ENCODE peak calls at places on chromosomes 1 and 21, in ten cellular contexts. One of them, this sample, is unnamed.
A peak's percentile ranks its signal among the peaks of the same experiment; 100 is the strongest.

GRCh38 chr1:10615932-10616671 is 141.4 kb downstream of the PEX14 start:
- DNase-seq in OCI-LY7: no peak
- DNase-seq in CD8-positive, alpha-beta T cell: no peak
- DNase-seq in heart right ventricle: no peak
- DNase-seq in endodermal cell: peak; percentile 47
- DNase-seq in K562: no peak
- DNase-seq in dorsolateral prefrontal cortex: peak; percentile 56
- DNase-seq in adrenal gland: no peak
- DNase-seq in IMR-90: no peak
- DNase-seq in GM12878: no peak
- DNase-seq in this sample: no peak

GRCh38 chr1:32031578-32032286 is 18.1 kb downstream of the KHDRBS1 start:
- DNase-seq in GM12878: no peak
- DNase-seq in endodermal cell: no peak
- DNase-seq in K562: no peak
- DNase-seq in heart right ventricle: no peak
- DNase-seq in adrenal gland: no peak
- DNase-seq in dorsolateral prefrontal cortex: no peak
- DNase-seq in OCI-LY7: no peak
- DNase-seq in IMR-90: peak; percentile 80
- DNase-seq in CD8-positive, alpha-beta T cell: no peak
- DNase-seq in this sample: peak; percentile 36

GRCh38 chr1:103958699-103959098 is 209.0 kb downstream of the AMY1C start:
- DNase-seq in K562: no peak
- DNase-seq in adrenal gland: no peak
- DNase-seq in heart right ventricle: no peak
- DNase-seq in CD8-positive, alpha-beta T cell: no peak
- DNase-seq in IMR-90: no peak
- DNase-seq in endodermal cell: no peak
- DNase-seq in dorsolateral prefrontal cortex: no peak
- DNase-seq in OCI-LY7: no peak
- DNase-seq in GM12878: no peak
- DNase-seq in this sample: no peak

GRCh38 chr1:76390451-76390850 is 315.9 kb downstream of the ST6GALNAC3 start:
- DNase-seq in heart right ventricle: peak; percentile 13
- DNase-seq in GM12878: no peak
- DNase-seq in dorsolateral prefrontal cortex: peak; percentile 56
- DNase-seq in OCI-LY7: no peak
- DNase-seq in adrenal gland: no peak
- DNase-seq in endodermal cell: no peak
- DNase-seq in K562: no peak
- DNase-seq in IMR-90: no peak
- DNase-seq in CD8-positive, alpha-beta T cell: no peak
- DNase-seq in this sample: no peak

GRCh38 chr1:11563560-11564069 is 84.7 kb downstream of the DISP3 start:
- DNase-seq in heart right ventricle: no peak
- DNase-seq in K562: no peak
- DNase-seq in dorsolateral prefrontal cortex: no peak
- DNase-seq in IMR-90: no peak
- DNase-seq in CD8-positive, alpha-beta T cell: no peak
- DNase-seq in GM12878: no peak
- DNase-seq in OCI-LY7: peak; percentile 71
- DNase-seq in adrenal gland: peak; percentile 59
- DNase-seq in endodermal cell: peak; percentile 85
- DNase-seq in this sample: peak; percentile 21

GRCh38 chr1:187001198-187001904 is 172.6 kb downstream of the PLA2G4A start:
- DNase-seq in endodermal cell: no peak
- DNase-seq in K562: no peak
- DNase-seq in GM12878: no peak
- DNase-seq in IMR-90: peak; percentile 91
- DNase-seq in adrenal gland: no peak
- DNase-seq in CD8-positive, alpha-beta T cell: no peak
- DNase-seq in dorsolateral prefrontal cortex: no peak
- DNase-seq in OCI-LY7: no peak
- DNase-seq in heart right ventricle: no peak
- DNase-seq in this sample: peak; percentile 75

GRCh38 chr1:29145739-29146437 is 22.2 kb upstream of the TMEM200B start:
- DNase-seq in adrenal gland: peak; percentile 53
- DNase-seq in endodermal cell: no peak
- DNase-seq in IMR-90: peak; percentile 95
- DNase-seq in dorsolateral prefrontal cortex: no peak
- DNase-seq in OCI-LY7: no peak
- DNase-seq in K562: no peak
- DNase-seq in heart right ventricle: no peak
- DNase-seq in GM12878: no peak
- DNase-seq in CD8-positive, alpha-beta T cell: no peak
- DNase-seq in this sample: peak; percentile 59

GRCh38 chr1:3432306-3432705 is 22.2 kb upstream of the ARHGEF16 start:
- DNase-seq in OCI-LY7: no peak
- DNase-seq in IMR-90: no peak
- DNase-seq in dorsolateral prefrontal cortex: no peak
- DNase-seq in K562: no peak
- DNase-seq in CD8-positive, alpha-beta T cell: no peak
- DNase-seq in endodermal cell: no peak
- DNase-seq in heart right ventricle: peak; percentile 11
- DNase-seq in adrenal gland: no peak
- DNase-seq in GM12878: no peak
- DNase-seq in this sample: no peak

GRCh38 chr1:157025856-157026255 is 19.7 kb downstream of the ARHGEF11 start:
- DNase-seq in adrenal gland: peak; percentile 69
- DNase-seq in K562: no peak
- DNase-seq in heart right ventricle: no peak
- DNase-seq in OCI-LY7: no peak
- DNase-seq in endodermal cell: no peak
- DNase-seq in dorsolateral prefrontal cortex: no peak
- DNase-seq in CD8-positive, alpha-beta T cell: no peak
- DNase-seq in GM12878: no peak
- DNase-seq in IMR-90: peak; percentile 43
- DNase-seq in this sample: no peak

GRCh38 chr1:69929278-69930057 is 275.9 kb downstream of the LRRC40 start:
- DNase-seq in K562: no peak
- DNase-seq in heart right ventricle: no peak
- DNase-seq in CD8-positive, alpha-beta T cell: no peak
- DNase-seq in OCI-LY7: no peak
- DNase-seq in IMR-90: no peak
- DNase-seq in GM12878: no peak
- DNase-seq in adrenal gland: no peak
- DNase-seq in endodermal cell: no peak
- DNase-seq in dorsolateral prefrontal cortex: no peak
- DNase-seq in this sample: no peak

GRCh38 chr1:49651136-49651535 is 372.6 kb downstream of the AGBL4 start:
- DNase-seq in adrenal gland: no peak
- DNase-seq in endodermal cell: no peak
- DNase-seq in GM12878: no peak
- DNase-seq in CD8-positive, alpha-beta T cell: no peak
- DNase-seq in dorsolateral prefrontal cortex: no peak
- DNase-seq in heart right ventricle: no peak
- DNase-seq in OCI-LY7: no peak
- DNase-seq in K562: no peak
- DNase-seq in IMR-90: no peak
- DNase-seq in this sample: no peak
- TF ChIP-seq CTCF in adrenal gland: no peak
- TF ChIP-seq CTCF in endodermal cell: no peak
- TF ChIP-seq CTCF in GM12878: no peak
- TF ChIP-seq CTCF in CD8-positive, alpha-beta T cell: no peak
- TF ChIP-seq CTCF in dorsolateral prefrontal cortex: no peak
- TF ChIP-seq CTCF in heart right ventricle: no peak
- TF ChIP-seq CTCF in OCI-LY7: no peak
- TF ChIP-seq CTCF in K562: no peak
- TF ChIP-seq CTCF in IMR-90: no peak
- TF ChIP-seq CTCF in this sample: no peak

GRCh38 chr1:193766329-193766728 is 579.9 kb upstream of the B3GALT2 start:
- DNase-seq in adrenal gland: no peak
- DNase-seq in endodermal cell: peak; percentile 67
- DNase-seq in K562: no peak
- DNase-seq in IMR-90: no peak
- DNase-seq in dorsolateral prefrontal cortex: no peak
- DNase-seq in GM12878: no peak
- DNase-seq in heart right ventricle: no peak
- DNase-seq in CD8-positive, alpha-beta T cell: no peak
- DNase-seq in OCI-LY7: no peak
- DNase-seq in this sample: no peak
- H3K4me3 ChIP-seq in adrenal gland: no peak overlapping the region
- H3K4me3 ChIP-seq in endodermal cell: no peak overlapping the region
- H3K4me3 ChIP-seq in K562: no peak overlapping the region
- H3K4me3 ChIP-seq in IMR-90: no peak overlapping the region
- H3K4me3 ChIP-seq in dorsolateral prefrontal cortex: no peak overlapping the region
- H3K4me3 ChIP-seq in GM12878: no peak overlapping the region
- H3K4me3 ChIP-seq in heart right ventricle: no peak overlapping the region
- H3K4me3 ChIP-seq in CD8-positive, alpha-beta T cell: no peak overlapping the region
- H3K4me3 ChIP-seq in OCI-LY7: no peak overlapping the region
- H3K4me3 ChIP-seq in this sample: no peak overlapping the region

DNA sequence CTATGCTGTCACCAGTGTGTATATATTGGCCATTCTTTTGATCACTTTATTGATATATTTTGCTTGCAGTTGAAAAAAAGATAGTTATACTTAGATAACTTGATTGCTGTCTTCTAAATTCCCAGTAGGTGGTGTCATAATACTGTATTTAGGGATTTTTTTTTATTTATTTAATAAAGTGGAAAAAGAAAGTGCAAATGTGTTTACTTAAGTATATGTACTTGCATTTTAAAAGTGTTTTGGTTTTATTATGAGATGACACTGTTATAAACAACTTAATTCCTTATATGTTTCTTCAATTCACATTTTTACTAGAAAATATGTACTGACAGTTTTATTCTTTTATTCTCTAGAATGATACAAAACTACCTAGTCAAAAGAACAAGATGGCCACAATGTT is 164.8 kb downstream of the USP25 start:
- DNase-seq in K562: no peak
- DNase-seq in GM12878: no peak
- DNase-seq in IMR-90: peak; percentile 38
- DNase-seq in CD8-positive, alpha-beta T cell: no peak
- DNase-seq in adrenal gland: no peak
- DNase-seq in dorsolateral prefrontal cortex: no peak
- DNase-seq in heart right ventricle: no peak
- DNase-seq in OCI-LY7: no peak
- DNase-seq in endodermal cell: no peak
- DNase-seq in this sample: no peak
- TF ChIP-seq CTCF in K562: peak; percentile 36
- TF ChIP-seq CTCF in GM12878: no peak
- TF ChIP-seq CTCF in IMR-90: peak; percentile 58
- TF ChIP-seq CTCF in CD8-positive, alpha-beta T cell: no peak
- TF ChIP-seq CTCF in adrenal gland: peak; percentile 16
- TF ChIP-seq CTCF in dorsolateral prefrontal cortex: peak; percentile 57
- TF ChIP-seq CTCF in heart right ventricle: peak; percentile 61
- TF ChIP-seq CTCF in OCI-LY7: peak; percentile 69
- TF ChIP-seq CTCF in endodermal cell: peak; percentile 65
- TF ChIP-seq CTCF in this sample: peak; percentile 7

GRCh38 chr1:101051688-101052638 is 26.4 kb upstream of the DPH5 start:
- DNase-seq in K562: no peak
- DNase-seq in endodermal cell: no peak
- DNase-seq in GM12878: no peak
- DNase-seq in OCI-LY7: peak; percentile 29
- DNase-seq in dorsolateral prefrontal cortex: no peak
- DNase-seq in heart right ventricle: no peak
- DNase-seq in IMR-90: no peak
- DNase-seq in adrenal gland: no peak
- DNase-seq in CD8-positive, alpha-beta T cell: no peak
- DNase-seq in this sample: no peak
- H3K4me3 ChIP-seq in K562: no peak overlapping the region
- H3K4me3 ChIP-seq in endodermal cell: peak overlapping the region; percentile 47
- H3K4me3 ChIP-seq in GM12878: no peak overlapping the region
- H3K4me3 ChIP-seq in OCI-LY7: no peak overlapping the region
- H3K4me3 ChIP-seq in dorsolateral prefrontal cortex: no peak overlapping the region
- H3K4me3 ChIP-seq in heart right ventricle: no peak overlapping the region
- H3K4me3 ChIP-seq in IMR-90: no peak overlapping the region
- H3K4me3 ChIP-seq in adrenal gland: no peak overlapping the region
- H3K4me3 ChIP-seq in CD8-positive, alpha-beta T cell: no peak overlapping the region
- H3K4me3 ChIP-seq in this sample: no peak overlapping the region

GRCh38 chr21:42779431-42779861 is 99.9 kb downstream of the WDR4 start:
- DNase-seq in GM12878: no peak
- DNase-seq in K562: no peak
- DNase-seq in IMR-90: no peak
- DNase-seq in CD8-positive, alpha-beta T cell: no peak
- DNase-seq in OCI-LY7: no peak
- DNase-seq in dorsolateral prefrontal cortex: no peak
- DNase-seq in endodermal cell: no peak
- DNase-seq in adrenal gland: no peak
- DNase-seq in heart right ventricle: no peak
- DNase-seq in this sample: no peak

GRCh38 chr21:42784276-42784675 is 95.1 kb downstream of the WDR4 start:
- DNase-seq in GM12878: no peak
- DNase-seq in heart right ventricle: no peak
- DNase-seq in adrenal gland: no peak
- DNase-seq in dorsolateral prefrontal cortex: no peak
- DNase-seq in CD8-positive, alpha-beta T cell: no peak
- DNase-seq in K562: no peak
- DNase-seq in IMR-90: no peak
- DNase-seq in OCI-LY7: no peak
- DNase-seq in endodermal cell: no peak
- DNase-seq in this sample: no peak

GRCh38 chr21:42781981-42782722 is 97.2 kb downstream of the WDR4 start:
- DNase-seq in dorsolateral prefrontal cortex: no peak
- DNase-seq in heart right ventricle: no peak
- DNase-seq in endodermal cell: no peak
- DNase-seq in OCI-LY7: no peak
- DNase-seq in K562: no peak
- DNase-seq in GM12878: no peak
- DNase-seq in IMR-90: no peak
- DNase-seq in adrenal gland: no peak
- DNase-seq in CD8-positive, alpha-beta T cell: no peak
- DNase-seq in this sample: no peak

GRCh38 chr21:42782723-42783247 is 96.6 kb downstream of the WDR4 start:
- DNase-seq in heart right ventricle: no peak
- DNase-seq in adrenal gland: no peak
- DNase-seq in GM12878: no peak
- DNase-seq in K562: no peak
- DNase-seq in endodermal cell: no peak
- DNase-seq in dorsolateral prefrontal cortex: no peak
- DNase-seq in CD8-positive, alpha-beta T cell: no peak
- DNase-seq in IMR-90: no peak
- DNase-seq in OCI-LY7: no peak
- DNase-seq in this sample: no peak

DNA sequence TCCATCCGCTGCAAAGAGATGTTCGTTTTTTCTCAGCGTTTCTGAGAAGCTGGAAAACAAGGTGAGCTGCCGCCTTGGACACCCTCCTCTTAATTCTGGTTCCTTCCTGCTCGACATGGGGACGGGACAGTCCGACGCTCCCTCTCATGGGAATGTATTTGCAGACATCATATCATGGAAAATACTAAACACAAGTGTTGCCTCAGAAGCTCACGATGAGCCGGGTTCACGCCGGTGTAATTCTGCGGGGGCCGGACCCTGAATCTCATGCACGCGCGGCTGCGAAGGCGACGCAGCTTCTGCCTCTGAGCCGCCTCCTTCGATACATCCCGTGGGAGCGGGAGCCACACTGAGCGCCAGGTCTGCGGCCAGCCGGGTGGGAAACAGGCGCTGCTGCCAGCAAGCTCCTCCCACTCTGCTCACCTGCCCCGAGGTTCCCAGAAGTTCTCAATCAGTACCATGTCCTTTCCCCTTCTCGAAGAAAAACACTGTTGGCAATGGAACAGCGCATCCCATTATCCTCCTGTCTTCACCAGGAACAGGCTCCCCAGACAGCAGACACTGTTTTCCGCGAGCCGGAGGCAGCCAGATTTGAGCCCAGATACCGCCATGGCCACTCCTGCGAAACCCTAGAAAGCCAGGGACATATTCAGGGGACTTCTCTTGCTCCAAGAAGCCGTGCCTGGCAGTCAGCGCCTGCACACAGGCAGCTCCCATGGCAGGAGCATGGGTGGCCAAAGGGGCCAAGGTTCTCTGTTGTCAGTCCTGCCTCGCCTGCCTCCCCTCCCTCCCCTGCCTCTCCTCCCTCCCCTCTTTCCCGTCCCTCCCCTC is 98.0 kb downstream of the WDR4 start:
- DNase-seq in endodermal cell: peak; percentile 88
- DNase-seq in adrenal gland: no peak
- DNase-seq in OCI-LY7: no peak
- DNase-seq in IMR-90: no peak
- DNase-seq in CD8-positive, alpha-beta T cell: no peak
- DNase-seq in K562: no peak
- DNase-seq in heart right ventricle: no peak
- DNase-seq in dorsolateral prefrontal cortex: no peak
- DNase-seq in GM12878: no peak
- DNase-seq in this sample: no peak
- TF ChIP-seq CTCF in endodermal cell: peak; percentile 41
- TF ChIP-seq CTCF in adrenal gland: no peak
- TF ChIP-seq CTCF in OCI-LY7: no peak
- TF ChIP-seq CTCF in IMR-90: no peak
- TF ChIP-seq CTCF in CD8-positive, alpha-beta T cell: no peak
- TF ChIP-seq CTCF in K562: peak; percentile 11
- TF ChIP-seq CTCF in heart right ventricle: no peak
- TF ChIP-seq CTCF in dorsolateral prefrontal cortex: no peak
- TF ChIP-seq CTCF in GM12878: no peak
- TF ChIP-seq CTCF in this sample: no peak

This sample was measured in AG04449.